ENCODE peak calls at places on chromosomes 7 and 10, in ten cellular contexts. A is neural progenitor cell; T is GM20000; P is colonic mucosa; M is A172; U is AG10803; N is stimulated activated CD8-positive, alpha-beta memory T cell treated with anti-CD3 and anti-CD28 coated beads, Interleukin-15, amount 100 ng/mL, for 1 hour; Q is GM04504; G is mucosa of descending colon; I is activated T-helper 1 cell treated with anti-CD3 and anti-CD28 coated beads, Interleukin-12 subunit alpha, Interleukin-12 subunit beta, Interleukin-2, Interleukin-4 antibody, amounts not matched to agents 30 ng/mL and 10 ng/mL and 1 ng/mL, durations not matched to agents 14 hours and 24 hours and 36 hours. Z is an unnamed sample.

GRCh38 chr7:136104269-136104603 is 127.1 kb upstream of the MTPN start:
- DNase-seq in M (no peak), Q (no peak), U (no peak), N (no peak), P (no peak), I (no peak), A (no peak), G (no peak), T (no peak), Z (no peak)

GRCh38 chr7:39413866-39414668 is 152.1 kb upstream of the YAE1 start:
- DNase-seq in A (peak; percentile 86), M (peak; percentile 54), T (peak; percentile 71), Q (no peak), N (no peak), G (peak; percentile 46), P (peak; percentile 32), I (peak; percentile 20), U (peak; percentile 38), Z (no peak)

GRCh38 chr7:2734084-2734601 is 46.1 kb downstream of the AMZ1 start:
- DNase-seq in G (no peak), I (no peak), Q (no peak), A (no peak), P (no peak), T (no peak), M (no peak), N (no peak), U (no peak), Z (no peak)

GRCh38 chr10:13743101-13743693 is 156.4 kb downstream of the PRPF18 start:
- DNase-seq in M (no peak), P (no peak), N (no peak), Q (no peak), G (no peak), T (peak; percentile 56), A (no peak), I (no peak), U (no peak), Z (no peak)

GRCh38 chr10:5831446-5831782 is 18.2 kb upstream of the GDI2 start:
- DNase-seq in U (no peak), M (no peak), P (peak; percentile 7), T (no peak), I (no peak), N (no peak), G (no peak), A (no peak), Q (no peak), Z (no peak)

GRCh38 chr7:140534743-140535142 is 55.4 kb upstream of the MKRN1 start:
- DNase-seq in P (no peak), T (no peak), Q (no peak), N (no peak), A (no peak), I (no peak), G (no peak), M (no peak), U (peak; percentile 52), Z (no peak)

GRCh38 chr10:79081353-79082034 is 12.7 kb downstream of the ZMIZ1 start:
- DNase-seq in G (no peak), I (no peak), M (peak; percentile 72), Q (peak; percentile 93), T (no peak), N (no peak), A (no peak), P (no peak), U (peak; percentile 93), Z (peak; percentile 84)

GRCh38 chr10:82813856-82814255 is 938.9 kb downstream of the NRG3 start:
- DNase-seq in U (peak; percentile 12), P (no peak), A (no peak), N (no peak), I (no peak), M (peak; percentile 55), Q (no peak), G (no peak), T (no peak), Z (no peak)

GRCh38 chr10:125535559-125535958 is 147.4 kb downstream of the TEX36 start:
- DNase-seq in G (no peak), U (no peak), I (no peak), P (no peak), Q (no peak), N (no peak), A (no peak), T (no peak), M (no peak), Z (no peak)

GRCh38 chr7:2018786-2019692 is 213.7 kb downstream of the MAD1L1 start:
- DNase-seq in G (peak; percentile 29), N (no peak), Q (peak; percentile 69), T (no peak), P (no peak), A (no peak), U (peak; percentile 81), M (peak; percentile 88), I (no peak), Z (peak; percentile 49)

GRCh38 chr7:46512901-46513431 is 591.9 kb upstream of the IGFBP3 start:
- DNase-seq in P (peak; percentile 22), M (peak; percentile 69), I (no peak), Q (no peak), G (no peak), U (no peak), N (no peak), T (no peak), A (no peak), Z (no peak)

GRCh38 chr10:11881477-11882417 is 58.6 kb downstream of the PROSER2 start:
- DNase-seq in N (no peak), T (no peak), P (no peak), A (peak; percentile 34), M (peak; percentile 91), G (no peak), I (no peak), Q (no peak), U (peak; percentile 25), Z (no peak)

GRCh38 chr7:36775061-36775631 is 50.9 kb upstream of the AOAH start:
- DNase-seq in Q (no peak), P (no peak), N (no peak), M (no peak), T (no peak), I (no peak), U (no peak), G (no peak), A (no peak), Z (no peak)

GRCh38 chr7:49580000-49580399 is 193.4 kb upstream of the VWC2 start:
- DNase-seq in Q (no peak), N (no peak), I (no peak), G (no peak), A (peak; percentile 39), U (no peak), T (no peak), P (no peak), M (no peak), Z (no peak)

GRCh38 chr7:55534262-55534915 is 37.9 kb downstream of the VOPP1 start:
- DNase-seq in Q (peak; percentile 41), G (peak; percentile 51), N (no peak), P (no peak), I (peak; percentile 84), M (peak; percentile 90), A (no peak), U (peak; percentile 67), T (peak; percentile 85), Z (no peak)